ENCODE peak calls at places on chromosomes 16 and 17, in seven cellular contexts. W is NCI-H146; Z is coronary artery; Y is psoas muscle; X is stimulated activated CD4-positive, alpha-beta T cell treated with anti-CD3 and anti-CD28 coated beads, Interleukin-2, amount 100 ng/mL, for 48 hours; K is T-cell; J is heart right ventricle. Q is an unnamed sample.

GRCh38 chr16:57616871-57617270 is 11.6 kb upstream of the ADGRG1 start:
- DNase-seq in J (no peak), Y (peak; percentile 80), X (no peak), K (no peak), W (no peak), Z (peak; percentile 47), Q (peak; percentile 63)

GRCh38 chr16:12976936-12977335 is 75.5 kb downstream of the SHISA9 start:
- DNase-seq in X (no peak), W (no peak), Z (no peak), J (no peak), K (no peak), Y (no peak), Q (no peak)

GRCh38 chr17:61574542-61575351 is 16.3 kb downstream of the NACA2 start:
- DNase-seq in J (no peak), Z (no peak), X (no peak), W (peak; percentile 50), K (no peak), Y (no peak), Q (peak; percentile 90)

GRCh38 chr16:48978501-48978900 is 303.1 kb downstream of the CBLN1 start:
- DNase-seq in X (no peak), K (no peak), J (no peak), W (no peak), Y (no peak), Z (no peak), Q (no peak)

GRCh38 chr17:18259621-18260331 is 686 bp upstream of the MIEF2 start:
- DNase-seq in Y (no peak), Z (no peak), J (no peak), K (no peak), X (no peak), W (no peak), Q (no peak)

GRCh38 chr17:32211671-32212070 is 54.0 kb upstream of the RHBDL3 start:
- DNase-seq in Y (no peak), J (no peak), Z (no peak), X (no peak), W (no peak), K (no peak), Q (no peak)

GRCh38 chr17:17819561-17819995 is 17.2 kb downstream of the SREBF1 start:
- DNase-seq in Y (peak; percentile 85), W (no peak), Z (no peak), J (no peak), K (no peak), X (peak; percentile 68), Q (peak; percentile 64)

GRCh38 chr16:69064789-69065313 is 40.6 kb upstream of the HAS3 start:
- DNase-seq in K (no peak), W (no peak), X (no peak), J (no peak), Y (peak; percentile 81), Z (no peak), Q (no peak)

GRCh38 chr16:84985079-84986065 is 26.0 kb downstream of the ZDHHC7 start:
- DNase-seq in W (no peak), J (no peak), Y (peak; percentile 81), K (no peak), Z (no peak), X (no peak), Q (no peak)

GRCh38 chr16:57091200-57091989 is 988 bp upstream of the CPNE2 start:
- DNase-seq in Y (peak; percentile 59), W (peak; percentile 25), Z (peak; percentile 79), X (no peak), J (peak; percentile 36), K (no peak), Q (peak; percentile 72)

GRCh38 chr17:83065660-83066542 is 13.5 kb upstream of the METRNL start:
- DNase-seq in Y (peak; percentile 34), W (no peak), K (no peak), J (no peak), Z (peak; percentile 65), X (no peak), Q (no peak)

GRCh38 chr17:38702166-38702899 is 2.7 kb upstream of the MLLT6 start:
- DNase-seq in K (peak; percentile 74), Y (peak; percentile 93), X (peak; percentile 75), J (peak; percentile 91), W (peak; percentile 86), Z (peak; percentile 92), Q (peak; percentile 94)

GRCh38 chr16:19997734-19998133 is 76.0 kb downstream of the GPR139 start:
- DNase-seq in X (no peak), J (no peak), W (no peak), K (no peak), Z (no peak), Y (no peak), Q (no peak)

GRCh38 chr17:79942591-79943353 is 92.9 kb downstream of the TBC1D16 start:
- DNase-seq in X (no peak), Z (peak; percentile 64), J (no peak), W (no peak), K (no peak), Y (peak; percentile 62), Q (no peak)

GRCh38 chr16:86522639-86523038 is 12.3 kb downstream of the FOXF1 start:
- DNase-seq in Z (no peak), W (no peak), Y (peak; percentile 39), K (no peak), X (no peak), J (no peak), Q (no peak)

GRCh38 chr17:30567231-30568116 is 90.3 kb downstream of the GOSR1 start:
- DNase-seq in Y (no peak), W (no peak), K (no peak), X (no peak), Z (no peak), J (no peak), Q (no peak)

GRCh38 chr16:11175850-11176341 is 80.1 kb downstream of the SOCS1 start:
- DNase-seq in K (no peak), Y (no peak), X (peak; percentile 47), J (no peak), W (no peak), Z (no peak), Q (no peak)

GRCh38 chr17:67469208-67469980 is 92.3 kb downstream of the PITPNC1 start:
- DNase-seq in J (no peak), X (no peak), K (no peak), Y (no peak), Z (no peak), W (no peak), Q (peak; percentile 28)

GRCh38 chr16:11076259-11077018 is 132.1 kb downstream of the CLEC16A start:
- DNase-seq in J (no peak), X (peak; percentile 62), Y (no peak), W (no peak), Z (no peak), K (no peak), Q (no peak)

GRCh38 chr16:15435216-15435864 is 952 bp downstream of the BMERB1 start:
- DNase-seq in W (peak; percentile 18), Z (no peak), K (no peak), X (no peak), J (no peak), Y (no peak), Q (no peak)

GRCh38 chr17:37117743-37118142 is 169.0 kb downstream of the AATF start:
- DNase-seq in W (peak; percentile 38), J (no peak), X (no peak), Y (no peak), K (no peak), Z (no peak), Q (peak; percentile 73)

GRCh38 chr16:84795338-84796053 is 24.3 kb upstream of the CRISPLD2 start:
- DNase-seq in X (no peak), Y (peak; percentile 87), K (no peak), J (peak; percentile 86), Z (peak; percentile 88), W (no peak), Q (no peak)

GRCh38 chr16:30982548-30983288 is 2.3 kb upstream of the HSD3B7 start:
- DNase-seq in J (no peak), W (no peak), Y (peak; percentile 80), Z (no peak), K (no peak), X (no peak), Q (no peak)

GRCh38 chr17:73311428-73311780 is 397 bp downstream of the CDC42EP4 start:
- DNase-seq in Y (peak; percentile 73), J (peak; percentile 50), X (peak; percentile 7), W (peak; percentile 45), K (no peak), Z (peak; percentile 81), Q (no peak)

GRCh38 chr17:30378191-30378796 is 433 bp upstream of the CPD start:
- DNase-seq in J (peak; percentile 15), Y (peak; percentile 59), K (peak; percentile 43), W (peak; percentile 42), Z (no peak), X (peak; percentile 54), Q (peak; percentile 72)

GRCh38 chr17:28643979-28644781 is 778 bp downstream of the BLTP2 start:
- DNase-seq in W (peak; percentile 54), J (peak; percentile 21), K (no peak), Y (peak; percentile 66), Z (no peak), X (peak; percentile 12), Q (peak; percentile 73)

GRCh38 chr16:71777329-71777728 is 31.3 kb downstream of the AP1G1 start:
- DNase-seq in W (no peak), K (no peak), J (no peak), Z (no peak), Y (no peak), X (no peak), Q (no peak)

GRCh38 chr16:24013733-24014645 is 178.2 kb downstream of the PRKCB start:
- DNase-seq in Y (no peak), K (peak; percentile 75), W (peak; percentile 58), X (peak; percentile 27), Z (no peak), J (peak; percentile 16), Q (peak; percentile 99)

GRCh38 chr16:79697562-79698112 is 97.1 kb upstream of the MAF start:
- DNase-seq in Y (no peak), K (no peak), Z (no peak), J (no peak), X (no peak), W (no peak), Q (no peak)

GRCh38 chr17:20059728-20060188 is 50.6 kb downstream of the SPECC1 start:
- DNase-seq in W (peak; percentile 2), J (no peak), K (no peak), Z (no peak), Y (no peak), X (no peak), Q (peak; percentile 19)

GRCh38 chr17:73600103-73600871 is 44.0 kb downstream of the SDK2 start:
- DNase-seq in Z (no peak), J (no peak), K (no peak), X (no peak), Y (no peak), W (no peak), Q (peak; percentile 20)

GRCh38 chr17:21258593-21258992 is 5.4 kb upstream of the NATD1 start:
- DNase-seq in Y (no peak), J (no peak), X (no peak), K (no peak), Z (no peak), W (no peak), Q (no peak)

GRCh38 chr17:7407483-7408231 is at the start of gene NLGN2:
- DNase-seq in Z (no peak), K (no peak), W (no peak), Y (no peak), J (no peak), X (no peak), Q (peak; percentile 18)

Q was measured in NCI-H69.